ENCODE peak calls at places on chromosome 11, in five cellular contexts. One of them, this sample, is unnamed.

GRCh38 chr11:128948583-128948982 is 5.9 kb upstream of the TP53AIP1 start:
- DNase-seq in SK-N-SH: no peak
- DNase-seq in K562: no peak
- DNase-seq in GM12878: no peak
- DNase-seq in GM12891: no peak
- DNase-seq in this sample: no peak

GRCh38 chr11:692824-693414 is 2.1 kb downstream of the DEAF1 start:
- DNase-seq in SK-N-SH: no peak
- DNase-seq in K562: no peak
- DNase-seq in GM12878: peak; percentile 8
- DNase-seq in GM12891: no peak
- DNase-seq in this sample: no peak

GRCh38 chr11:135074397-135074998 is 662.5 kb upstream of the B3GAT1 start:
- DNase-seq in SK-N-SH: no peak
- DNase-seq in K562: no peak
- DNase-seq in GM12878: no peak
- DNase-seq in GM12891: no peak
- DNase-seq in this sample: no peak

GRCh38 chr11:134781335-134781970 is 369.4 kb upstream of the B3GAT1 start:
- DNase-seq in SK-N-SH: no peak
- DNase-seq in K562: no peak
- DNase-seq in GM12878: no peak
- DNase-seq in GM12891: no peak
- DNase-seq in this sample: no peak

GRCh38 chr11:110909331-110909730 is 197.1 kb upstream of the ARHGAP20 start:
- DNase-seq in SK-N-SH: no peak
- DNase-seq in K562: no peak
- DNase-seq in GM12878: no peak
- DNase-seq in GM12891: no peak
- DNase-seq in this sample: no peak

GRCh38 chr11:848988-849824 is 6.6 kb downstream of the TSPAN4 start:
- DNase-seq in SK-N-SH: peak; percentile 98
- DNase-seq in K562: no peak
- DNase-seq in GM12878: no peak
- DNase-seq in GM12891: no peak
- DNase-seq in this sample: no peak

GRCh38 chr11:27723685-27724084 is 23.4 kb upstream of the BDNF start:
- DNase-seq in SK-N-SH: no peak
- DNase-seq in K562: no peak
- DNase-seq in GM12878: no peak
- DNase-seq in GM12891: no peak
- DNase-seq in this sample: no peak

GRCh38 chr11:63841554-63841953 is 2.6 kb downstream of the MARK2 start:
- DNase-seq in SK-N-SH: no peak
- DNase-seq in K562: no peak
- DNase-seq in GM12878: no peak
- DNase-seq in GM12891: no peak
- DNase-seq in this sample: no peak

GRCh38 chr11:128503231-128503991 is 83.9 kb downstream of the ETS1 start:
- DNase-seq in SK-N-SH: no peak
- DNase-seq in K562: no peak
- DNase-seq in GM12878: no peak
- DNase-seq in GM12891: no peak
- DNase-seq in this sample: no peak

GRCh38 chr11:3201112-3201581 is 17.5 kb downstream of the MRGPRG start:
- DNase-seq in SK-N-SH: peak; percentile 30
- DNase-seq in K562: no peak
- DNase-seq in GM12878: no peak
- DNase-seq in GM12891: no peak
- DNase-seq in this sample: no peak

GRCh38 chr11:74683941-74684481 is 47.2 kb downstream of the CHRDL2 start:
- DNase-seq in SK-N-SH: no peak
- DNase-seq in K562: no peak
- DNase-seq in GM12878: no peak
- DNase-seq in GM12891: no peak
- DNase-seq in this sample: no peak

GRCh38 chr11:71240865-71241691 is 11.3 kb downstream of the SHANK2 start:
- DNase-seq in SK-N-SH: peak; percentile 12
- DNase-seq in K562: no peak
- DNase-seq in GM12878: peak; percentile 38
- DNase-seq in GM12891: no peak
- DNase-seq in this sample: peak; percentile 93

GRCh38 chr11:18741783-18742182 is 15.8 kb upstream of the IGSF22 start:
- DNase-seq in SK-N-SH: no peak
- DNase-seq in K562: no peak
- DNase-seq in GM12878: no peak
- DNase-seq in GM12891: no peak
- DNase-seq in this sample: no peak

GRCh38 chr11:74672956-74673895 is 58.0 kb downstream of the CHRDL2 start:
- DNase-seq in SK-N-SH: peak; percentile 77
- DNase-seq in K562: no peak
- DNase-seq in GM12878: no peak
- DNase-seq in GM12891: no peak
- DNase-seq in this sample: no peak

GRCh38 chr11:74282863-74283484 is 28.5 kb downstream of the P4HA3 start:
- DNase-seq in SK-N-SH: no peak
- DNase-seq in K562: no peak
- DNase-seq in GM12878: no peak
- DNase-seq in GM12891: no peak
- DNase-seq in this sample: no peak

GRCh38 chr11:38867338-38867737 is 2269.3 kb upstream of the RAG2 start:
- DNase-seq in SK-N-SH: no peak
- DNase-seq in K562: no peak
- DNase-seq in GM12878: no peak
- DNase-seq in GM12891: no peak
- DNase-seq in this sample: no peak

GRCh38 chr11:128116447-128117240 is 470.7 kb downstream of the ETS1 start:
- DNase-seq in SK-N-SH: no peak
- DNase-seq in K562: no peak
- DNase-seq in GM12878: no peak
- DNase-seq in GM12891: no peak
- DNase-seq in this sample: no peak

GRCh38 chr11:83671295-83671694 is 385.1 kb upstream of the CCDC90B start:
- DNase-seq in SK-N-SH: no peak
- DNase-seq in K562: no peak
- DNase-seq in GM12878: no peak
- DNase-seq in GM12891: no peak
- DNase-seq in this sample: no peak

GRCh38 chr11:128900468-128900867 is 9.3 kb downstream of the KCNJ5 start:
- DNase-seq in SK-N-SH: no peak
- DNase-seq in K562: no peak
- DNase-seq in GM12878: no peak
- DNase-seq in GM12891: no peak
- DNase-seq in this sample: no peak

GRCh38 chr11:7986768-7987559 is at the start of gene EIF3F:
- DNase-seq in SK-N-SH: peak; percentile 93
- DNase-seq in K562: peak; percentile 94
- DNase-seq in GM12878: peak; percentile 100
- DNase-seq in GM12891: peak; percentile 77
- DNase-seq in this sample: peak; percentile 99

GRCh38 chr11:122733301-122733686 is 77.8 kb downstream of the UBASH3B start:
- DNase-seq in SK-N-SH: no peak
- DNase-seq in K562: no peak
- DNase-seq in GM12878: no peak
- DNase-seq in GM12891: no peak
- DNase-seq in this sample: no peak

GRCh38 chr11:2770556-2771301 is 70.9 kb upstream of the KCNQ1OT1 start:
- DNase-seq in SK-N-SH: no peak
- DNase-seq in K562: no peak
- DNase-seq in GM12878: no peak
- DNase-seq in GM12891: no peak
- DNase-seq in this sample: no peak

GRCh38 chr11:8218409-8218808 is 45.3 kb downstream of the LMO1 start:
- DNase-seq in SK-N-SH: no peak
- DNase-seq in K562: no peak
- DNase-seq in GM12878: no peak
- DNase-seq in GM12891: no peak
- DNase-seq in this sample: no peak

GRCh38 chr11:115256326-115257197 is 247.7 kb downstream of the CADM1 start:
- DNase-seq in SK-N-SH: peak; percentile 22
- DNase-seq in K562: no peak
- DNase-seq in GM12878: peak; percentile 21
- DNase-seq in GM12891: peak; percentile 27
- DNase-seq in this sample: no peak

GRCh38 chr11:66494935-66495334 is 14.7 kb downstream of the DPP3 start:
- DNase-seq in SK-N-SH: no peak
- DNase-seq in K562: no peak
- DNase-seq in GM12878: no peak
- DNase-seq in GM12891: no peak
- DNase-seq in this sample: no peak

GRCh38 chr11:11589385-11589890 is 32.4 kb downstream of the GALNT18 start:
- DNase-seq in SK-N-SH: no peak
- DNase-seq in K562: no peak
- DNase-seq in GM12878: no peak
- DNase-seq in GM12891: no peak
- DNase-seq in this sample: no peak
- TF ChIP-seq TAF1 in SK-N-SH: no peak
- TF ChIP-seq TAF1 in K562: no peak
- TF ChIP-seq TAF1 in GM12878: no peak
- TF ChIP-seq TAF1 in GM12891: no peak
- TF ChIP-seq TAF1 in this sample: no peak

DNA sequence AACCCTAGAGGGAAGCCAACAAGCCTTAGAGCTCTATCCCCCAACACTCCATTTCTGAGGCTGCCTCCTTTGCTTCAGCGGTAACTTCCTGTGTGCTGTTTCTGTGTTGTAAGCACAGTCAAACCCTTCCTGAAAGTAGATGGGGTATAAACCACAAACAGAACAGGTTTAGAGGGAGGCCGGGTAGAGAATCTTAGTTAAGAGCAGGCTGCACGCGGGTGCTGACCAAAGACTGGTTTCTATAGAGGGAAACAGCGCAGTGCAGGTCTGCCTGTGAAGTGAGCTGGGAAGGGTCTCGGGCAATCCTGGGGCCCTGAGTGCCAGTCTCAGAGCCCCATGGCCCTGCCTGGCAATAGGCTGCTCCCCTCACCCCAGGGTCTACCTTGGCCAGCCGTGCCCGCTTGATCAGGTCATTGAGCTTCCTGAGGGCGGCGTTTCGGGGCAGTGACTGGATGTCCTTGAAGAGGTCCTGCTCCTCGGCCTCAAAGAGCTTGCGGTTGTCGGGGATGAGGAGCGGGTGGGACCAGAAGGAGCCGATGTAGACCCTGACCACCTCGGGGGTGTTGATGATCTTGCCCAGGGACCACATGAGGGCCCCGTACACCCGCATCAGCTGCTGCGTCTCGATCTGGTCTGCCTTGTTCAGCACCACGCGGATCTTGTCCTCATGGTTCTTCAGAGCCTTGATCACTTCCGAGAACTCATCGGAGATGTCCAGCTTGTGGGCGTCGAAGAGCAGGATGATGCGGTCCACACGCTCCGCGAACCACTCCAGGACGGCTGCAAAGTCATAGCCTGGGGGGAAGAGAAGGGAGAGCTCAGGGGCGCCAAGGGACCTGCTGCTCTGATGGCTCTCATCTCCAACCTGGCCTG is 15.3 kb upstream of the CDC42BPG start:
- DNase-seq in SK-N-SH: no peak
- DNase-seq in K562: no peak
- DNase-seq in GM12878: peak; percentile 97
- DNase-seq in GM12891: peak; percentile 89
- DNase-seq in this sample: no peak
- TF ChIP-seq TAF1 in SK-N-SH: no peak
- TF ChIP-seq TAF1 in K562: no peak
- TF ChIP-seq TAF1 in GM12878: peak; percentile 59
- TF ChIP-seq TAF1 in GM12891: peak; percentile 48
- TF ChIP-seq TAF1 in this sample: no peak

GRCh38 chr11:76448506-76448905 is 3.7 kb downstream of the EMSY start:
- DNase-seq in SK-N-SH: no peak
- DNase-seq in K562: no peak
- DNase-seq in GM12878: no peak
- DNase-seq in GM12891: no peak
- DNase-seq in this sample: no peak

GRCh38 chr11:76455931-76456330 is 11.1 kb downstream of the EMSY start:
- DNase-seq in SK-N-SH: no peak
- DNase-seq in K562: no peak
- DNase-seq in GM12878: no peak
- DNase-seq in GM12891: no peak
- DNase-seq in this sample: no peak

GRCh38 chr11:76455331-76455730 is 10.5 kb downstream of the EMSY start:
- DNase-seq in SK-N-SH: no peak
- DNase-seq in K562: no peak
- DNase-seq in GM12878: no peak
- DNase-seq in GM12891: no peak
- DNase-seq in this sample: no peak

GRCh38 chr11:76456571-76456970 is 11.8 kb downstream of the EMSY start:
- DNase-seq in SK-N-SH: no peak
- DNase-seq in K562: no peak
- DNase-seq in GM12878: no peak
- DNase-seq in GM12891: no peak
- DNase-seq in this sample: no peak

DNA sequence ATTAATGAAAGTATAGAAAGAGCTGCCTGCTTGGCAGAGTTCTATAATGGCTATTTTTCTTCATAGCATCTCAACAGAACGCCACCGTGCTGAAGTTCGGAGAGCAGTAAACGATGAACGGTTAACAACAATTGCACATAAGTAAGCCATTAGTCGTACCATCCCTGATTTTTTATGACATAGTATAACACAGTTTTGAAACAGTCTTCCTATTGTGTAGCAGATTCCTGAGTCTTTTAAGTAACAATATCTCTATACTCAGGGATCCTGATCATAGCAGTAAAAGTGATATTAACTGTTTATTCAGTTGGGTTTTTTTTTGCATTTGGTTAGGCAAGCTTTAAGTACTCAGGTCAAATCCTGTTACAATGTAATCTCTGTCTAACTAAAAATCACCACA is 8.4 kb downstream of the EMSY start:
- DNase-seq in SK-N-SH: no peak
- DNase-seq in K562: no peak
- DNase-seq in GM12878: no peak
- DNase-seq in GM12891: no peak
- DNase-seq in this sample: no peak
- TF ChIP-seq TAF1 in SK-N-SH: no peak
- TF ChIP-seq TAF1 in K562: no peak
- TF ChIP-seq TAF1 in GM12878: no peak
- TF ChIP-seq TAF1 in GM12891: no peak
- TF ChIP-seq TAF1 in this sample: no peak

DNA sequence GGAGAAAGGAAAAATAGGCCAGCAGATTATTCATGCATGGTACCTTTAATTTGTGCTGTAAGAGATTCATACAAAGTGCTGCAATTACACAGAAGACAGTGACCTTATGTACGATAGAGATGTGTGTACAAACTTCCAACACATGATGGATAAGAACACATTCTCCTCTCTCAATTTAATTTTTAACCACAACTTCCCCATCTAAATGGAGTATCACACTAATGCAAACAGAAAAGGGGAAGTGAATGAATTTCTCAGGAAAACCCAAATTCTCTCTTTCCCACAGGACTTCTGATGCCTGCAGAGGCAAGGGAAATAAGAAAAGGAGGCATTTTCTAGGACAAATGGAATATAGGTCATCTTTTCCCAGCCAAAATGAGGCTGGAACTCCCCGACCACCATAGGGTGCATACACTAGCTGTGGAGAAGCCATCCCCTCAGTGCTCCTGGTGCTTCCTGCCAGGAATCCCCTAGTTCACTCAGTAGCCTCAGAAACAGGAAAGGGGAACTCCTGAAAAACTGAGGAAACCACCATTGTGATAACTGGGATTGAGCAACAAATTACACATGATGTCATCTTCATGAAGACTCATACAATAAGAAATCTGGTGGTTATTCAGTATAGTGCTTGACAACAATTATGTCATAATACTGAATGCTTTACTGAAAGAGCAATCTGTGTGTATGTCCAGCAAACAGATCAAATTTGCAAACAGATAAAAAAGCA is 22.4 kb downstream of the MMP10 start:
- DNase-seq in SK-N-SH: no peak
- DNase-seq in K562: no peak
- DNase-seq in GM12878: no peak
- DNase-seq in GM12891: no peak
- DNase-seq in this sample: no peak
- TF ChIP-seq TAF1 in SK-N-SH: no peak
- TF ChIP-seq TAF1 in K562: no peak
- TF ChIP-seq TAF1 in GM12878: no peak
- TF ChIP-seq TAF1 in GM12891: no peak
- TF ChIP-seq TAF1 in this sample: no peak